ENCODE peak calls at places on chromosomes 16 and 17, in eight cellular contexts. X, O, Q, I, G, R, J and K are unnamed samples.
A peak's percentile ranks its signal among the peaks of the same experiment; 100 is the strongest.

GRCh38 chr17:49872776-49873377 is 25.0 kb upstream of the TAC4 start:
- DNase-seq in O (no peak), G (no peak), I (no peak), X (no peak), J (no peak), R (no peak), Q (no peak), K (no peak)

GRCh38 chr17:3870871-3871306 is 22.0 kb downstream of the CAMKK1 start:
- DNase-seq in O (no peak), G (no peak), R (peak; percentile 50), Q (no peak), I (peak; percentile 70), X (no peak), J (no peak), K (no peak)

GRCh38 chr17:50479522-50480141 is 972 bp downstream of the RSAD1 start:
- DNase-seq in J (peak; percentile 73), Q (peak; percentile 87), R (peak; percentile 79), G (peak; percentile 75), I (peak; percentile 89), X (peak; percentile 78), O (peak; percentile 90), K (peak; percentile 80)

GRCh38 chr17:27751622-27752490 is 48.5 kb downstream of the NOS2 start:
- DNase-seq in R (no peak), G (no peak), Q (no peak), O (peak; percentile 51), X (no peak), I (no peak), J (no peak), K (no peak)

GRCh38 chr17:9181640-9182039 is 160.3 kb downstream of the NTN1 start:
- DNase-seq in I (no peak), J (no peak), R (no peak), Q (no peak), G (no peak), O (no peak), X (no peak), K (no peak)

GRCh38 chr17:76477576-76477975 is 10.2 kb downstream of the AANAT start:
- DNase-seq in O (no peak), I (no peak), X (no peak), Q (no peak), R (no peak), J (no peak), G (no peak), K (no peak)

GRCh38 chr16:53781023-53781605 is 77.2 kb downstream of the FTO start:
- DNase-seq in I (no peak), R (no peak), O (no peak), G (no peak), J (no peak), X (peak; percentile 67), Q (peak; percentile 68), K (no peak)

GRCh38 chr16:32116080-32116479 is 137.0 kb upstream of the TP53TG3D start:
- DNase-seq in I (no peak), J (peak; percentile 31), X (no peak), G (no peak), Q (no peak), R (no peak), O (peak; percentile 48), K (no peak)

GRCh38 chr16:78127130-78127529 is 27.7 kb downstream of the WWOX start:
- DNase-seq in Q (no peak), R (no peak), O (no peak), G (no peak), X (peak; percentile 33), J (no peak), I (no peak), K (no peak)

GRCh38 chr17:72287586-72287985 is 166.8 kb downstream of the SOX9 start:
- DNase-seq in J (no peak), O (no peak), X (no peak), R (peak; percentile 77), G (no peak), I (no peak), Q (no peak), K (no peak)

GRCh38 chr17:15659663-15660062 is 24.4 kb downstream of the TRIM16 start:
- DNase-seq in O (peak; percentile 68), G (no peak), X (no peak), R (peak; percentile 86), J (no peak), Q (no peak), I (peak; percentile 54), K (no peak)

GRCh38 chr17:49703557-49704277 is 4.0 kb downstream of the SLC35B1 start:
- DNase-seq in G (peak; percentile 12), R (no peak), O (no peak), Q (peak; percentile 90), I (peak; percentile 48), J (peak; percentile 23), X (peak; percentile 39), K (peak; percentile 18)

DNA sequence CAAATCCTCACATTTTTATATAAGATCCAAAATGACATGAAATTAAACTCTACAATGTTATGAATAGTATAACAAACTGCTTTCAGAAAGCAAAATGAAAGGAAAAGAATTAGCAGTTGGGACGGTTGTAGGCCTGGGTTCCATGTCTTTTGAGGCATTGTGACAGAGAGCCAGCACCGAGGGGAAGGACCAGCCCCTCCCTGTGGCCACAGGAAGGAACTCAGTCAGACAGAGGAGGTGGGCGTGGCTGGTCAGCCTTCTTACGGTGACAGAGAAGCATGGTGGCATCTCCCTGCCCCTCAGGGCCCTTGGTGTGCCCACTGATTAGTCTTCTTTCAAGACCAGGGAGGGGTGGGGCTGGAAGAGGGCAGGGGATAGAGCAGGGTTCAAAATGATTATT is 5.7 kb downstream of the ZNF319 start:
- DNase-seq in X (peak; percentile 25), J (peak; percentile 41), O (peak; percentile 84), Q (peak; percentile 44), R (peak; percentile 59), I (peak; percentile 56), G (peak; percentile 32), K (peak; percentile 57)
- TF ChIP-seq CTCF in X (peak; percentile 45), J (peak; percentile 20), O (peak; percentile 41), Q (peak; percentile 63), R (no peak), I (peak; percentile 42), G (peak; percentile 63), K (peak; percentile 33)

GRCh38 chr16:1330931-1331711 is 2.3 kb upstream of the BAIAP3 start:
- DNase-seq in O (no peak), J (peak; percentile 43), I (no peak), G (no peak), R (no peak), X (no peak), Q (no peak), K (no peak)

GRCh38 chr16:1331712-1332617 is 1.5 kb upstream of the BAIAP3 start:
- DNase-seq in J (peak; percentile 89), Q (peak; percentile 92), G (no peak), R (peak; percentile 73), X (peak; percentile 30), O (peak; percentile 80), I (no peak), K (peak; percentile 69)

GRCh38 chr16:1327619-1327947 is 5.9 kb upstream of the BAIAP3 start:
- DNase-seq in G (no peak), R (no peak), Q (no peak), O (no peak), X (no peak), I (no peak), J (no peak), K (no peak)

GRCh38 chr16:1332618-1333148 is 762 bp upstream of the BAIAP3 start:
- DNase-seq in O (no peak), J (peak; percentile 47), R (no peak), Q (no peak), G (no peak), I (no peak), X (no peak), K (no peak)

DNA sequence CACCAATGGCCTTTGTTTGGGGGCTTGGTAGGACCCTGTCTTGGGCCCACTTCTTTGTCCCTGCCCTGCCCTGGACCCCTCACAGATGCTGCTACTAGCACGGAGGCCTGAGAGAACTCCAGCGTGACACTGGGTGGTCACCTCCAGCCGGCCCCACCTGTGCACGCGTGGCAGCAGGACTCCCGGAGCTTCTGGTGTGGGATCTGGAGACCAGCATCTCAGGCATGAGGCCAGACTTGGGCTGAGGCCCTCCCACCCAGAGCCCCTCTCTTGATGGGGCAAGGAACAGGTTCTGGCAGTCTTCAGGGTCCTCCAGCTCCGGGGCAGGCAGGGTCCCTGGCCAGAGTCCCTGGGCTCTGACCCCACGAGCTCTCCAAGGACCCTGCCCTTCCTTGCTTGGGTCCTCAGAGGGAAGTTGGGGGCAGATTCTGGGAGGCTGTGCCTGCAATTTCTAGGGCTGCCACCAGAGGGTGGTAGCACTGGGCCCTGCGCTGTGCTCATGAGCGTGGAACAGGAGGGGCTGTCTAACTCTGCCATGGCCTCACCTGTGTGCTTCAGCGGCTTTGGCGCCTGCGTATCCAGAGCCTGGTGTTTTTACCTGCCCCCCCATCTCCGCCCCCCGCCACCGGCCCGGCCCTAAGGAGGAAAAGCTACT is 3.1 kb upstream of the BAIAP3 start:
- DNase-seq in J (no peak), G (no peak), O (no peak), X (no peak), Q (peak; percentile 35), R (no peak), I (no peak), K (no peak)
- TF ChIP-seq CTCF in J (peak; percentile 50), G (peak; percentile 67), O (peak; percentile 42), X (peak; percentile 27), Q (peak; percentile 87), R (no peak), I (peak; percentile 48), K (peak; percentile 50)

DNA sequence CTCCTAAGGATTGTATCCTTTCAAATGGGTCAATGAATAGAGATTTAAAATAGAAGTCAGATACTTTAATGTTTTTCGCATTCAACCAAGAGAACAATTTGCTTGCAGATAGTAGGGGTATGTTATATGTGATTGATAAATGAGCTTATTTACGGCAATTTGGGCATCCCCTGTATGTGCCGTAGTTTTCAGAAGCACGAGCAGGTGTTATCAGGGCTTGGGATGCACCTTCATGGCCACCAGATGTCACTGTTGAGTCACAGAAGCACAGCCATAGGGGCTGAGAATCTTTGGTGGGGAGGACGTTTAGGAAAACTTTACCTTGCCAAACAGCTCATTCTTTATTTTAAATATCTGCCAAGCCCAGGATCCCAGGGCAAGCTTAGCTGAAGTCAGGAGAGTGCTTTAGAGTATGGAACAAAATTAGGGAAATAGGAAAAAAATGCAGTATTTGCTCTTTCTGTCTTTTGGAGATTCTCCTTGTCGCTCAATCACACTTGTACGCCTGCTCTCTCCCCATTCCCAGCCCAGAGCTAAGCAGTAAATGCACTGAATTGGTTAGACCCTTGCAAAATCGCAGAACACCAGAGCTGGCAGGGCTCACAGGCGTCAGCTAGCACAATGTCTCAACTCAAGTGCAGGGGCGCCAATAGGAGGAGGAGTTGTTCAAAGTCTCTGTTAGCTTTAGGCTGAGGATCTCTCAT is 93.6 kb upstream of the MPHOSPH6 start:
- DNase-seq in O (no peak), Q (peak; percentile 56), X (peak; percentile 51), J (peak; percentile 69), I (peak; percentile 73), R (peak; percentile 68), G (peak; percentile 50), K (peak; percentile 65)
- TF ChIP-seq CTCF in O (peak; percentile 95), Q (peak; percentile 96), X (peak; percentile 73), J (peak; percentile 96), I (peak; percentile 92), R (peak; percentile 78), G (peak; percentile 98), K (peak; percentile 97)

DNA sequence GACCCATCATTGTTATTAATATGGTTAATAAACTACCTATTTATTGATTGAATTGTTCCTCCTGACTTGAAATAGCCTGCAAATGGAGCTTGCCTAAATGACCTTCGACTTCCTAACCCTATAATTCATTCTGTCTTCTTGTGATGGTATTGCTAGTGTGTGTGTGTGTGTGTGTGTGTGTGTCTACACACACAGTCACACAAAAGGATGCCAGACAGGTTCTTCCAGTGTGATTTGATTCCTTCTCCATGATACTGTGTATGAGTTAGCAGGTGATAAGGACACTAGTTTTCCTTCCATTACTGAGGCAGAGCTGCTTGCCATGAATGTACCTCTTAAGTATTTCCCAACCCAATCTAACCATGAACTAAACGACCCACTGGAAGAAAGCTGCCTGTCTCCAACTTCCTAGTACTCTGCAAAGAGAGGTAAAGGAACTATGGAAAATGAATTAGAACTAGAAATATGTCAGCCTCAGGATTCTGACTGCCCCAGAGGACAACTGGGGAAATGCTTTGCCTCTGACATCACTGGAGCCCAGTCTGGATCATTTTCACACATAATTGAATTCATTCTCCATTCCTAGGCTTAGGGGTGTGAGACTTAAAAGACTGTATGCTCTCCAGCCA is 3.5 kb upstream of the CDC6 start:
- DNase-seq in R (no peak), G (no peak), X (peak; percentile 83), I (no peak), J (no peak), O (no peak), Q (no peak), K (no peak)
- TF ChIP-seq CTCF in R (no peak), G (peak; percentile 50), X (peak; percentile 37), I (peak; percentile 36), J (no peak), O (peak; percentile 21), Q (no peak), K (no peak)